ENCODE peak calls at places on chromosomes 6 and 20, in ten cellular contexts. X is Peyer's patch, H is endothelial cell of umbilical vein, O is heart left ventricle, B is lower leg skin, Q is A549, W is HCT116, P is IMR-90, J is GM12891, E is stomach. G is an unnamed sample.
A peak's percentile ranks its signal among the peaks of the same experiment; 100 is the strongest.

GRCh38 chr6:20840675-20841074 is 306.4 kb downstream of the CDKAL1 start:
- DNase-seq in X (no peak), H (no peak), O (no peak), B (no peak), Q (no peak), W (no peak), P (peak; percentile 65), J (no peak), E (no peak), G (no peak)

GRCh38 chr20:35368616-35369423 is 43.0 kb downstream of the UQCC1 start:
- DNase-seq in X (no peak), H (no peak), O (no peak), B (no peak), Q (no peak), W (no peak), P (no peak), J (no peak), E (no peak), G (no peak)

GRCh38 chr6:164889980-164890379 is 419.4 kb downstream of the C6orf118 start:
- DNase-seq in X (no peak), H (no peak), O (no peak), B (no peak), Q (no peak), W (no peak), P (no peak), J (no peak), E (no peak), G (no peak)

GRCh38 chr6:166999845-167000253 is 652 bp downstream of the CEP43 start:
- DNase-seq in X (no peak), H (peak; percentile 47), O (no peak), B (no peak), Q (no peak), W (no peak), P (no peak), J (no peak), E (peak; percentile 26), G (no peak)

GRCh38 chr20:8557711-8558110 is 425.6 kb downstream of the PLCB1 start:
- DNase-seq in X (no peak), H (no peak), O (no peak), B (no peak), Q (no peak), W (no peak), P (peak; percentile 59), J (no peak), E (no peak), G (no peak)

GRCh38 chr6:100117680-100118079 is 123.7 kb upstream of the MCHR2 start:
- DNase-seq in X (no peak), H (no peak), O (no peak), B (no peak), Q (no peak), W (no peak), P (no peak), J (no peak), E (no peak), G (no peak)

GRCh38 chr6:80728830-80729229 is 622.4 kb downstream of the BCKDHB start:
- DNase-seq in X (no peak), H (no peak), O (no peak), B (no peak), Q (no peak), W (no peak), P (no peak), J (no peak), E (no peak), G (no peak)

GRCh38 chr6:28353981-28354676 is 4.4 kb downstream of the ZKSCAN3 start:
- DNase-seq in X (peak; percentile 46), H (peak; percentile 86), O (peak; percentile 67), B (no peak), Q (no peak), W (peak; percentile 80), P (peak; percentile 33), J (no peak), E (peak; percentile 76), G (peak; percentile 69)

GRCh38 chr20:43463133-43463863 is 5.6 kb downstream of the SRSF6 start:
- DNase-seq in X (no peak), H (no peak), O (no peak), B (no peak), Q (no peak), W (no peak), P (no peak), J (no peak), E (no peak), G (peak; percentile 20)
- TF ChIP-seq POLR2A in X (no peak), H (no peak), O (no peak), B (no peak), Q (no peak), W (no peak), P (no peak), J (peak; percentile 78), E (no peak), G (no peak)

DNA sequence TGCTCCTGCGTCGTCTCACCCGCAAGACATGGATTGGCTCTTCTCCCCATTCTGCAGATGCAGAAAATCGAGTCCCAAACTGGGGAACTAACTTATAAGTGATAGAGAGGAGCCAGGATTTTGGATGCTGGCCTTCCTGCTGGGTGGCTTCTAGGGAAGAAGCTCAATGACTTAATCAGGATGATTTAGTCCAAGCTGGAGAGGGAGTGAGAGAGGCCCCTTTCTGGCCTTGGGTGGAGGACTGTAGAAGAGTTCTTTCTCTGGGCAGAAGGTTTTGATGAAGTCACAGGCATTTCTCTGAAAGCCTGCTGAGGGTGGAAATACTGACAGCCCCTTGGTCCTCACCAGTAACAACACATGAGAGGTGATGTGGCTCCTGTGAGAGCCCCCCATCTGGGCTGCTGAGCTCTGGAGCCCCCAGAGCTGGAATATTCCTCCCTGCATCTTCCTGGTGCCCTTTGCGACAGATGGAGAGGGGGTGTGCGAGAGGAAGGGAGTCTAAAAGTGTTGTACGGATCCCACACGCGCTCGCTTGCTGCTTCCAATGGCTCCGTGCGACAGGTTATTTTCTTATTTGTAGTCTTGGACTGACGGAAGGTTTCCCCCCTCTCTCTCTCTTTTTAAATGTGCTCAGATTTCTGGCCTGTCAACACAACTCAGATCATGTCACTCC is 3.4 kb downstream of the SIRPA start:
- DNase-seq in X (no peak), H (no peak), O (no peak), B (no peak), Q (no peak), W (no peak), P (no peak), J (no peak), E (no peak), G (no peak)
- TF ChIP-seq POLR2A in X (no peak), H (no peak), O (no peak), B (no peak), Q (no peak), W (no peak), P (no peak), J (no peak), E (no peak), G (no peak)

DNA sequence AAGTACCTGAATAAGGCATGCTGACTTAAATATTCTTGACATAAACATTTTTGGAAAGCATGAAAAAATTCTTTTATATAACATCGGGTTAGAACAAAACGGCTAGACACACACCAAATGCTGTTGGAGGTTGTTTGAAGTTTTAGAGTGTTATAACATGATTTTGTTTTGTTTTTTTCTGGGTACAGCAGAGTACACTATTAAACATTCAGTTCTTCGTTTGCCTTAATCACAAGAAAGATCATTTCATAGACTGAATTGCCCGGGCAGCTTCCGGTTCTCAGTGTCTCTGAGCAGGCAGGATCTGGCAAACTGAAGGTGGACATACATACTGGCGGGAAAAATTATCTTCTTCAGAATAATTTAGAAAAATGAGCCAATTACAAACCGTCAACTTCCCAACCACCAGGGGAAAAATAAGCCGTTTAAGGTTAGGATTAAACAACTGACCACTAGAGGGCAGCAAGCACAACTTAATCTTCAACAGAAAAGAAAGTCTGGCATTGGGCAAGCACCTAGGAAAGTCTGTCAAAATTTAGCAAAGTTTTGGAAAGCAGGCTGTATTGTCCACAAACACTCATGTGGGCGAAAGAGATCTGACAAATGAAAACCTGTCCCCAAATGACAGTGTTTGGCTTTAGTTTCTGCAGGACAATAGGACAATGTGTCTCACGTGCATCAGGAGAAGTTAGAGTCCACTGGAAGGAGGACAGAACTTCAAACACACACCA is 15.0 kb downstream of the ZNF217 start:
- DNase-seq in X (no peak), H (peak; percentile 90), O (no peak), B (peak; percentile 75), Q (peak; percentile 90), W (peak; percentile 82), P (peak; percentile 89), J (no peak), E (peak; percentile 47), G (peak; percentile 95)
- TF ChIP-seq POLR2A in X (no peak), H (peak; percentile 13), O (no peak), B (no peak), Q (no peak), W (no peak), P (peak; percentile 39), J (no peak), E (no peak), G (peak; percentile 19)

GRCh38 chr6:149863846-149864577 is at the start of gene LRP11:
- DNase-seq in X (peak; percentile 93), H (peak; percentile 86), O (peak; percentile 92), B (peak; percentile 98), Q (peak; percentile 82), W (no peak), P (peak; percentile 74), J (peak; percentile 88), E (peak; percentile 94), G (peak; percentile 87)
- TF ChIP-seq POLR2A in X (peak; percentile 81), H (peak; percentile 36), O (peak; percentile 65), B (no peak), Q (peak; percentile 61), W (peak; percentile 54), P (peak; percentile 59), J (no peak), E (no peak), G (peak; percentile 54)

G was measured in erythroblast.